ENCODE peak calls at places on chromosome 15, in eight cellular contexts. T is hepatic stellate cell; R is stimulated activated CD4-positive, alpha-beta T cell treated with anti-CD3 and anti-CD28 coated beads, Interleukin-12 subunit alpha, Interleukin-12 subunit beta, amount 100 ng/mL, for 4 hours; A is HT-29; F is activated T-cell treated with anti-CD3 and anti-CD28 coated beads, Interleukin-2, amount 50 U/mL, for 1 hour; Q is effector memory CD8-positive, alpha-beta T cell; S is nucleus accumbens; M is Jurkat, Clone E6-1. N is an unnamed sample.

GRCh38 chr15:80015156-80015555 is 44.2 kb upstream of the BCL2A1 start:
- DNase-seq in T (no peak), R (no peak), A (no peak), F (no peak), Q (no peak), S (no peak), M (no peak), N (no peak)

GRCh38 chr15:99322643-99323405 is 71.5 kb downstream of the LRRC28 start:
- DNase-seq in T (no peak), R (no peak), A (no peak), F (no peak), Q (no peak), S (no peak), M (no peak), N (no peak)

GRCh38 chr15:26261413-26261812 is 398.3 kb upstream of the ATP10A start:
- DNase-seq in T (no peak), R (no peak), A (no peak), F (no peak), Q (no peak), S (no peak), M (no peak), N (no peak)

GRCh38 chr15:65833501-65834220 is 35.6 kb upstream of the RAB11A start:
- DNase-seq in T (no peak), R (peak), A (peak), F (peak), Q (no peak), S (no peak), M (no peak), N (no peak)

GRCh38 chr15:91311986-91312385 is 211.9 kb downstream of the SV2B start:
- DNase-seq in T (no peak), R (no peak), A (no peak), F (peak), Q (peak), S (no peak), M (peak), N (no peak)

GRCh38 chr15:64151727-64152506 is at the start of gene SNX22:
- DNase-seq in T (no peak), R (no peak), A (no peak), F (peak), Q (peak), S (no peak), M (no peak), N (peak)

GRCh38 chr15:64618138-64618537 is 157.3 kb downstream of the RBPMS2 start:
- DNase-seq in T (no peak), R (no peak), A (no peak), F (no peak), Q (no peak), S (no peak), M (no peak), N (no peak)

GRCh38 chr15:69685524-69686452 is 233.2 kb downstream of the RPLP1 start:
- DNase-seq in T (no peak), R (no peak), A (peak), F (no peak), Q (no peak), S (no peak), M (no peak), N (no peak)

GRCh38 chr15:91975241-91975978 is 121.9 kb downstream of the SLCO3A1 start:
- DNase-seq in T (no peak), R (no peak), A (peak), F (no peak), Q (no peak), S (no peak), M (no peak), N (no peak)

GRCh38 chr15:65987100-65987499 is 117.8 kb downstream of the RAB11A start:
- DNase-seq in T (no peak), R (no peak), A (no peak), F (no peak), Q (no peak), S (no peak), M (no peak), N (no peak)

GRCh38 chr15:90291679-90292356 is 26.3 kb downstream of the NGRN start:
- DNase-seq in T (no peak), R (no peak), A (peak), F (no peak), Q (no peak), S (no peak), M (peak), N (peak)

GRCh38 chr15:94131875-94132274 is 99.5 kb upstream of the MCTP2 start:
- DNase-seq in T (no peak), R (no peak), A (no peak), F (no peak), Q (no peak), S (no peak), M (no peak), N (no peak)

GRCh38 chr15:29681946-29682345 is 140.3 kb downstream of the TJP1 start:
- DNase-seq in T (no peak), R (no peak), A (no peak), F (no peak), Q (no peak), S (no peak), M (no peak), N (no peak)

GRCh38 chr15:29844290-29844903 is 22.1 kb upstream of the TJP1 start:
- DNase-seq in T (no peak), R (no peak), A (no peak), F (no peak), Q (no peak), S (no peak), M (no peak), N (peak)

GRCh38 chr15:33282226-33283020 is 28.3 kb upstream of the RYR3 start:
- DNase-seq in T (no peak), R (no peak), A (no peak), F (no peak), Q (no peak), S (no peak), M (no peak), N (no peak)

GRCh38 chr15:66356069-66356358 is 471 bp downstream of the TIPIN start:
- DNase-seq in T (no peak), R (no peak), A (no peak), F (no peak), Q (no peak), S (no peak), M (no peak), N (peak)

GRCh38 chr15:33067456-33067855 is 127.1 kb downstream of the FMN1 start:
- DNase-seq in T (peak), R (no peak), A (no peak), F (no peak), Q (no peak), S (no peak), M (no peak), N (peak)

GRCh38 chr15:82942691-82943090 is 9.8 kb downstream of the HOMER2 start:
- DNase-seq in T (no peak), R (no peak), A (peak), F (no peak), Q (no peak), S (no peak), M (no peak), N (peak)

GRCh38 chr15:79943820-79944219 is 27.2 kb downstream of the BCL2A1 start:
- DNase-seq in T (peak), R (no peak), A (no peak), F (no peak), Q (no peak), S (no peak), M (no peak), N (peak)

GRCh38 chr15:62067448-62068044 is 769 bp downstream of the C2CD4A start:
- DNase-seq in T (no peak), R (peak), A (peak), F (peak), Q (no peak), S (no peak), M (no peak), N (no peak)

GRCh38 chr15:31352283-31352880 is 25.7 kb downstream of the KLF13 start:
- DNase-seq in T (no peak), R (no peak), A (no peak), F (no peak), Q (no peak), S (no peak), M (no peak), N (peak)

GRCh38 chr15:52094811-52095584 is 17.6 kb downstream of the BCL2L10 start:
- DNase-seq in T (no peak), R (no peak), A (no peak), F (no peak), Q (no peak), S (no peak), M (no peak), N (no peak)

GRCh38 chr15:99616129-99616528 is 50.3 kb downstream of the MEF2A start:
- DNase-seq in T (no peak), R (no peak), A (no peak), F (no peak), Q (no peak), S (no peak), M (no peak), N (no peak)

GRCh38 chr15:98075441-98075840 is 114.9 kb downstream of the ARRDC4 start:
- DNase-seq in T (no peak), R (no peak), A (no peak), F (no peak), Q (no peak), S (no peak), M (no peak), N (no peak)

GRCh38 chr15:29821416-29822099 is 710 bp downstream of the TJP1 start:
- DNase-seq in T (peak), R (peak), A (peak), F (peak), Q (no peak), S (no peak), M (no peak), N (peak)

N was measured in osteoblast.